ENCODE peak calls at places on chromosomes 16 and 17, in eight cellular contexts. One of them, this sample, is unnamed.

GRCh38 chr17:35890774-35891155 is 10.6 kb upstream of the CCL5 start:
- DNase-seq in heart left ventricle: no peak
- DNase-seq in CD8-positive, alpha-beta T cell: peak; percentile 63
- DNase-seq in Peyer's patch: peak; percentile 88
- DNase-seq in tibial artery: no peak
- DNase-seq in esophagus squamous epithelium: no peak
- DNase-seq in breast epithelium: no peak
- DNase-seq in fibroblast of lung: no peak
- DNase-seq in this sample: no peak

GRCh38 chr17:38420518-38420917 is 7.7 kb upstream of the ARHGAP23 start:
- DNase-seq in heart left ventricle: no peak
- DNase-seq in CD8-positive, alpha-beta T cell: no peak
- DNase-seq in Peyer's patch: no peak
- DNase-seq in tibial artery: no peak
- DNase-seq in esophagus squamous epithelium: no peak
- DNase-seq in breast epithelium: no peak
- DNase-seq in fibroblast of lung: no peak
- DNase-seq in this sample: no peak

GRCh38 chr17:20961551-20961950 is 81.3 kb downstream of the USP22 start:
- DNase-seq in heart left ventricle: no peak
- DNase-seq in CD8-positive, alpha-beta T cell: no peak
- DNase-seq in Peyer's patch: no peak
- DNase-seq in tibial artery: no peak
- DNase-seq in esophagus squamous epithelium: no peak
- DNase-seq in breast epithelium: no peak
- DNase-seq in fibroblast of lung: peak; percentile 8
- DNase-seq in this sample: no peak

GRCh38 chr16:52469775-52470174 is 77.2 kb downstream of the TOX3 start:
- DNase-seq in heart left ventricle: no peak
- DNase-seq in CD8-positive, alpha-beta T cell: no peak
- DNase-seq in Peyer's patch: no peak
- DNase-seq in tibial artery: no peak
- DNase-seq in esophagus squamous epithelium: no peak
- DNase-seq in breast epithelium: no peak
- DNase-seq in fibroblast of lung: peak; percentile 61
- DNase-seq in this sample: no peak

GRCh38 chr17:78748048-78748729 is 33.9 kb downstream of the CYTH1 start:
- DNase-seq in heart left ventricle: no peak
- DNase-seq in CD8-positive, alpha-beta T cell: peak; percentile 43
- DNase-seq in Peyer's patch: no peak
- DNase-seq in tibial artery: no peak
- DNase-seq in esophagus squamous epithelium: no peak
- DNase-seq in breast epithelium: no peak
- DNase-seq in fibroblast of lung: no peak
- DNase-seq in this sample: no peak

GRCh38 chr16:70694088-70694487 is 8.2 kb upstream of the MTSS2 start:
- DNase-seq in heart left ventricle: no peak
- DNase-seq in CD8-positive, alpha-beta T cell: no peak
- DNase-seq in Peyer's patch: no peak
- DNase-seq in tibial artery: no peak
- DNase-seq in esophagus squamous epithelium: no peak
- DNase-seq in breast epithelium: no peak
- DNase-seq in fibroblast of lung: peak; percentile 85
- DNase-seq in this sample: no peak

GRCh38 chr16:51429041-51429440 is 278.0 kb upstream of the SALL1 start:
- DNase-seq in heart left ventricle: no peak
- DNase-seq in CD8-positive, alpha-beta T cell: no peak
- DNase-seq in Peyer's patch: no peak
- DNase-seq in tibial artery: no peak
- DNase-seq in esophagus squamous epithelium: no peak
- DNase-seq in breast epithelium: no peak
- DNase-seq in fibroblast of lung: peak; percentile 71
- DNase-seq in this sample: no peak

GRCh38 chr16:8861563-8862308 is 7.1 kb downstream of the CARHSP1 start:
- DNase-seq in heart left ventricle: peak; percentile 59
- DNase-seq in CD8-positive, alpha-beta T cell: no peak
- DNase-seq in Peyer's patch: no peak
- DNase-seq in tibial artery: no peak
- DNase-seq in esophagus squamous epithelium: no peak
- DNase-seq in breast epithelium: no peak
- DNase-seq in fibroblast of lung: no peak
- DNase-seq in this sample: peak; percentile 74

GRCh38 chr16:21565816-21566669 is 33.3 kb upstream of the METTL9 start:
- DNase-seq in heart left ventricle: no peak
- DNase-seq in CD8-positive, alpha-beta T cell: no peak
- DNase-seq in Peyer's patch: peak; percentile 64
- DNase-seq in tibial artery: no peak
- DNase-seq in esophagus squamous epithelium: no peak
- DNase-seq in breast epithelium: peak; percentile 24
- DNase-seq in fibroblast of lung: no peak
- DNase-seq in this sample: peak; percentile 51

GRCh38 chr17:56499799-56500388 is 93.6 kb upstream of the NOG start:
- DNase-seq in heart left ventricle: no peak
- DNase-seq in CD8-positive, alpha-beta T cell: peak; percentile 11
- DNase-seq in Peyer's patch: no peak
- DNase-seq in tibial artery: no peak
- DNase-seq in esophagus squamous epithelium: no peak
- DNase-seq in breast epithelium: no peak
- DNase-seq in fibroblast of lung: peak; percentile 12
- DNase-seq in this sample: no peak

GRCh38 chr17:67759355-67760171 is 41.8 kb downstream of the NOL11 start:
- DNase-seq in heart left ventricle: peak; percentile 78
- DNase-seq in CD8-positive, alpha-beta T cell: no peak
- DNase-seq in Peyer's patch: peak; percentile 44
- DNase-seq in tibial artery: no peak
- DNase-seq in esophagus squamous epithelium: no peak
- DNase-seq in breast epithelium: no peak
- DNase-seq in fibroblast of lung: peak; percentile 16
- DNase-seq in this sample: peak; percentile 57

GRCh38 chr17:17108681-17109049 is 66.4 kb downstream of the MPRIP start:
- DNase-seq in heart left ventricle: no peak
- DNase-seq in CD8-positive, alpha-beta T cell: no peak
- DNase-seq in Peyer's patch: no peak
- DNase-seq in tibial artery: peak; percentile 84
- DNase-seq in esophagus squamous epithelium: no peak
- DNase-seq in breast epithelium: peak; percentile 65
- DNase-seq in fibroblast of lung: no peak
- DNase-seq in this sample: no peak

GRCh38 chr17:33832295-33832694 is 422.8 kb upstream of the CCL2 start:
- DNase-seq in heart left ventricle: no peak
- DNase-seq in CD8-positive, alpha-beta T cell: no peak
- DNase-seq in Peyer's patch: no peak
- DNase-seq in tibial artery: no peak
- DNase-seq in esophagus squamous epithelium: no peak
- DNase-seq in breast epithelium: no peak
- DNase-seq in fibroblast of lung: no peak
- DNase-seq in this sample: no peak

GRCh38 chr16:28983644-28984043 is 1.2 kb upstream of the LAT start:
- DNase-seq in heart left ventricle: no peak
- DNase-seq in CD8-positive, alpha-beta T cell: no peak
- DNase-seq in Peyer's patch: no peak
- DNase-seq in tibial artery: no peak
- DNase-seq in esophagus squamous epithelium: no peak
- DNase-seq in breast epithelium: no peak
- DNase-seq in fibroblast of lung: no peak
- DNase-seq in this sample: no peak

GRCh38 chr17:64262422-64263260 is at the start of gene TEX2:
- DNase-seq in heart left ventricle: peak; percentile 67
- DNase-seq in CD8-positive, alpha-beta T cell: peak; percentile 65
- DNase-seq in Peyer's patch: peak; percentile 78
- DNase-seq in tibial artery: peak; percentile 74
- DNase-seq in esophagus squamous epithelium: no peak
- DNase-seq in breast epithelium: peak; percentile 63
- DNase-seq in fibroblast of lung: no peak
- DNase-seq in this sample: peak; percentile 69

GRCh38 chr17:39151680-39152058 is 232 bp upstream of the PLXDC1 start:
- DNase-seq in heart left ventricle: no peak
- DNase-seq in CD8-positive, alpha-beta T cell: no peak
- DNase-seq in Peyer's patch: peak; percentile 51
- DNase-seq in tibial artery: no peak
- DNase-seq in esophagus squamous epithelium: no peak
- DNase-seq in breast epithelium: no peak
- DNase-seq in fibroblast of lung: no peak
- DNase-seq in this sample: no peak

GRCh38 chr17:38869647-38870258 is at the start of gene LASP1:
- DNase-seq in heart left ventricle: peak; percentile 90
- DNase-seq in CD8-positive, alpha-beta T cell: peak; percentile 85
- DNase-seq in Peyer's patch: peak; percentile 96
- DNase-seq in tibial artery: peak; percentile 94
- DNase-seq in esophagus squamous epithelium: peak; percentile 69
- DNase-seq in breast epithelium: peak; percentile 85
- DNase-seq in fibroblast of lung: peak; percentile 86
- DNase-seq in this sample: peak; percentile 93

GRCh38 chr17:46732754-46733398 is 85.6 kb downstream of the WNT3 start:
- DNase-seq in heart left ventricle: no peak
- DNase-seq in CD8-positive, alpha-beta T cell: no peak
- DNase-seq in Peyer's patch: no peak
- DNase-seq in tibial artery: no peak
- DNase-seq in esophagus squamous epithelium: no peak
- DNase-seq in breast epithelium: no peak
- DNase-seq in fibroblast of lung: no peak
- DNase-seq in this sample: no peak

GRCh38 chr16:86925067-86925791 is 346.9 kb downstream of the FOXL1 start:
- DNase-seq in heart left ventricle: no peak
- DNase-seq in CD8-positive, alpha-beta T cell: no peak
- DNase-seq in Peyer's patch: peak; percentile 56
- DNase-seq in tibial artery: no peak
- DNase-seq in esophagus squamous epithelium: no peak
- DNase-seq in breast epithelium: no peak
- DNase-seq in fibroblast of lung: peak; percentile 97
- DNase-seq in this sample: no peak

GRCh38 chr16:85110105-85110504 is 2.2 kb downstream of the CIBAR2 start:
- DNase-seq in heart left ventricle: no peak
- DNase-seq in CD8-positive, alpha-beta T cell: no peak
- DNase-seq in Peyer's patch: no peak
- DNase-seq in tibial artery: no peak
- DNase-seq in esophagus squamous epithelium: no peak
- DNase-seq in breast epithelium: no peak
- DNase-seq in fibroblast of lung: no peak
- DNase-seq in this sample: no peak

GRCh38 chr17:74391771-74392170 is 24.5 kb downstream of the GPR142 start:
- DNase-seq in heart left ventricle: no peak
- DNase-seq in CD8-positive, alpha-beta T cell: no peak
- DNase-seq in Peyer's patch: no peak
- DNase-seq in tibial artery: no peak
- DNase-seq in esophagus squamous epithelium: no peak
- DNase-seq in breast epithelium: no peak
- DNase-seq in fibroblast of lung: no peak
- DNase-seq in this sample: no peak

GRCh38 chr17:4362141-4362540 is 4.3 kb downstream of the UBE2G1 start:
- DNase-seq in heart left ventricle: no peak
- DNase-seq in CD8-positive, alpha-beta T cell: no peak
- DNase-seq in Peyer's patch: no peak
- DNase-seq in tibial artery: no peak
- DNase-seq in esophagus squamous epithelium: no peak
- DNase-seq in breast epithelium: no peak
- DNase-seq in fibroblast of lung: no peak
- DNase-seq in this sample: no peak
- H3K36me3 ChIP-seq in heart left ventricle: peaks cover 8% of the 10 kb centered on the region
- H3K36me3 ChIP-seq in CD8-positive, alpha-beta T cell: no peaks in the 10 kb centered on the region
- H3K36me3 ChIP-seq in Peyer's patch: no peaks in the 10 kb centered on the region
- H3K36me3 ChIP-seq in tibial artery: no peaks in the 10 kb centered on the region
- H3K36me3 ChIP-seq in esophagus squamous epithelium: no peaks in the 10 kb centered on the region
- H3K36me3 ChIP-seq in breast epithelium: no peaks in the 10 kb centered on the region
- H3K36me3 ChIP-seq in fibroblast of lung: no peaks in the 10 kb centered on the region
- H3K36me3 ChIP-seq in this sample: no peaks in the 10 kb centered on the region

GRCh38 chr16:3807425-3808123 is 72.9 kb downstream of the CREBBP start:
- DNase-seq in heart left ventricle: no peak
- DNase-seq in CD8-positive, alpha-beta T cell: no peak
- DNase-seq in Peyer's patch: no peak
- DNase-seq in tibial artery: no peak
- DNase-seq in esophagus squamous epithelium: no peak
- DNase-seq in breast epithelium: no peak
- DNase-seq in fibroblast of lung: no peak
- DNase-seq in this sample: no peak
- H3K4me3 ChIP-seq in heart left ventricle: no peak overlapping the region
- H3K4me3 ChIP-seq in CD8-positive, alpha-beta T cell: no peak overlapping the region
- H3K4me3 ChIP-seq in Peyer's patch: no peak overlapping the region
- H3K4me3 ChIP-seq in tibial artery: no peak overlapping the region
- H3K4me3 ChIP-seq in esophagus squamous epithelium: no peak overlapping the region
- H3K4me3 ChIP-seq in breast epithelium: no peak overlapping the region
- H3K4me3 ChIP-seq in fibroblast of lung: no peak overlapping the region
- H3K4me3 ChIP-seq in this sample: no peak overlapping the region

GRCh38 chr16:10405386-10405939 is 19.6 kb downstream of the ATF7IP2 start:
- DNase-seq in heart left ventricle: peak; percentile 30
- DNase-seq in CD8-positive, alpha-beta T cell: no peak
- DNase-seq in Peyer's patch: no peak
- DNase-seq in tibial artery: no peak
- DNase-seq in esophagus squamous epithelium: no peak
- DNase-seq in breast epithelium: no peak
- DNase-seq in fibroblast of lung: peak; percentile 89
- DNase-seq in this sample: no peak

GRCh38 chr16:10412935-10413601 is 27.2 kb downstream of the ATF7IP2 start:
- DNase-seq in heart left ventricle: no peak
- DNase-seq in CD8-positive, alpha-beta T cell: no peak
- DNase-seq in Peyer's patch: no peak
- DNase-seq in tibial artery: no peak
- DNase-seq in esophagus squamous epithelium: no peak
- DNase-seq in breast epithelium: no peak
- DNase-seq in fibroblast of lung: no peak
- DNase-seq in this sample: no peak

GRCh38 chr16:10408824-10409381 is 23.0 kb downstream of the ATF7IP2 start:
- DNase-seq in heart left ventricle: no peak
- DNase-seq in CD8-positive, alpha-beta T cell: no peak
- DNase-seq in Peyer's patch: no peak
- DNase-seq in tibial artery: no peak
- DNase-seq in esophagus squamous epithelium: no peak
- DNase-seq in breast epithelium: no peak
- DNase-seq in fibroblast of lung: peak; percentile 48
- DNase-seq in this sample: no peak

GRCh38 chr16:10410469-10410868 is 24.6 kb downstream of the ATF7IP2 start:
- DNase-seq in heart left ventricle: no peak
- DNase-seq in CD8-positive, alpha-beta T cell: no peak
- DNase-seq in Peyer's patch: no peak
- DNase-seq in tibial artery: no peak
- DNase-seq in esophagus squamous epithelium: no peak
- DNase-seq in breast epithelium: no peak
- DNase-seq in fibroblast of lung: no peak
- DNase-seq in this sample: no peak
- H3K9me3 ChIP-seq in heart left ventricle: peaks cover 17% of the 10 kb centered on the region
- H3K9me3 ChIP-seq in CD8-positive, alpha-beta T cell: peaks cover 24% of the 10 kb centered on the region
- H3K9me3 ChIP-seq in Peyer's patch: no peaks in the 10 kb centered on the region
- H3K9me3 ChIP-seq in tibial artery: peaks cover 38% of the 10 kb centered on the region
- H3K9me3 ChIP-seq in esophagus squamous epithelium: no peaks in the 10 kb centered on the region
- H3K9me3 ChIP-seq in breast epithelium: peaks cover 69% of the 10 kb centered on the region
- H3K9me3 ChIP-seq in fibroblast of lung: no peaks in the 10 kb centered on the region
- H3K9me3 ChIP-seq in this sample: peaks cover 6% of the 10 kb centered on the region

GRCh38 chr16:30666681-30667080 is 8.4 kb downstream of the FBRS start:
- DNase-seq in heart left ventricle: no peak
- DNase-seq in CD8-positive, alpha-beta T cell: no peak
- DNase-seq in Peyer's patch: no peak
- DNase-seq in tibial artery: no peak
- DNase-seq in esophagus squamous epithelium: no peak
- DNase-seq in breast epithelium: no peak
- DNase-seq in fibroblast of lung: peak; percentile 57
- DNase-seq in this sample: no peak
- H3K36me3 ChIP-seq in heart left ventricle: peaks cover 93% of the 10 kb centered on the region
- H3K36me3 ChIP-seq in CD8-positive, alpha-beta T cell: peaks cover 74% of the 10 kb centered on the region
- H3K36me3 ChIP-seq in Peyer's patch: no peaks in the 10 kb centered on the region
- H3K36me3 ChIP-seq in tibial artery: peaks cover 70% of the 10 kb centered on the region
- H3K36me3 ChIP-seq in esophagus squamous epithelium: peaks cover 78% of the 10 kb centered on the region
- H3K36me3 ChIP-seq in breast epithelium: peaks cover 12% of the 10 kb centered on the region
- H3K36me3 ChIP-seq in fibroblast of lung: peaks cover 50% of the 10 kb centered on the region
- H3K36me3 ChIP-seq in this sample: no peaks in the 10 kb centered on the region

GRCh38 chr16:67714522-67714921 is 4.6 kb downstream of the GFOD2 start:
- DNase-seq in heart left ventricle: no peak
- DNase-seq in CD8-positive, alpha-beta T cell: no peak
- DNase-seq in Peyer's patch: no peak
- DNase-seq in tibial artery: no peak
- DNase-seq in esophagus squamous epithelium: no peak
- DNase-seq in breast epithelium: no peak
- DNase-seq in fibroblast of lung: no peak
- DNase-seq in this sample: no peak
- H3K4me3 ChIP-seq in heart left ventricle: no peak overlapping the region
- H3K4me3 ChIP-seq in CD8-positive, alpha-beta T cell: no peak overlapping the region
- H3K4me3 ChIP-seq in Peyer's patch: no peak overlapping the region
- H3K4me3 ChIP-seq in tibial artery: no peak overlapping the region
- H3K4me3 ChIP-seq in esophagus squamous epithelium: no peak overlapping the region
- H3K4me3 ChIP-seq in breast epithelium: no peak overlapping the region
- H3K4me3 ChIP-seq in fibroblast of lung: no peak overlapping the region
- H3K4me3 ChIP-seq in this sample: no peak overlapping the region

This sample was measured in aorta.